ENCODE peak calls at places on chromosome 12, in eight cellular contexts. S is HCT116, O is GM23338, Z is endothelial cell of umbilical vein, U is K562, P is H1, B is GM12878, Q is HepG2. L is an unnamed sample.

GRCh38 chr12:53613821-53614220 is 12.4 kb downstream of the ATF7 start:
- DNase-seq in S (no peak), O (no peak), Z (no peak), U (no peak), P (no peak), B (no peak), Q (no peak), L (no peak)

GRCh38 chr12:93200291-93200917 is 177.3 kb upstream of the NUDT4 start:
- DNase-seq in S (no peak), O (no peak), Z (no peak), U (no peak), P (no peak), B (peak), Q (no peak), L (no peak)

GRCh38 chr12:12979151-12979550 is 20.9 kb downstream of the HEBP1 start:
- DNase-seq in S (no peak), O (no peak), Z (peak), U (no peak), P (no peak), B (no peak), Q (no peak), L (no peak)

GRCh38 chr12:104166465-104166864 is 28.5 kb upstream of the NFYB start:
- DNase-seq in S (no peak), O (no peak), Z (no peak), U (no peak), P (no peak), B (no peak), Q (no peak), L (no peak)

GRCh38 chr12:12107678-12108077 is 36.9 kb downstream of the BCL2L14 start:
- DNase-seq in S (no peak), O (no peak), Z (no peak), U (no peak), P (no peak), B (no peak), Q (no peak), L (no peak)

GRCh38 chr12:60174914-60175313 is 579.1 kb downstream of the SLC16A7 start:
- DNase-seq in S (no peak), O (no peak), Z (no peak), U (no peak), P (no peak), B (no peak), Q (no peak), L (no peak)

GRCh38 chr12:22634883-22635282 is 9.9 kb downstream of the ETNK1 start:
- DNase-seq in S (no peak), O (no peak), Z (no peak), U (no peak), P (no peak), B (no peak), Q (no peak), L (no peak)

GRCh38 chr12:27305673-27306504 is 26.7 kb upstream of the BMAL2 start:
- DNase-seq in S (peak), O (peak), Z (peak), U (no peak), P (no peak), B (no peak), Q (peak), L (peak)

GRCh38 chr12:115455268-115455681 is 771.3 kb upstream of the TBX3 start:
- DNase-seq in S (no peak), O (no peak), Z (no peak), U (no peak), P (no peak), B (no peak), Q (peak), L (no peak)

GRCh38 chr12:2306686-2307249 is 254.0 kb downstream of the CACNA1C start:
- DNase-seq in S (no peak), O (peak), Z (no peak), U (no peak), P (no peak), B (no peak), Q (no peak), L (no peak)
- H3K27ac ChIP-seq in S (no peak), O (no peak), Z (no peak), U (no peak), P (no peak), B (no peak), Q (no peak), L (peak)

DNA sequence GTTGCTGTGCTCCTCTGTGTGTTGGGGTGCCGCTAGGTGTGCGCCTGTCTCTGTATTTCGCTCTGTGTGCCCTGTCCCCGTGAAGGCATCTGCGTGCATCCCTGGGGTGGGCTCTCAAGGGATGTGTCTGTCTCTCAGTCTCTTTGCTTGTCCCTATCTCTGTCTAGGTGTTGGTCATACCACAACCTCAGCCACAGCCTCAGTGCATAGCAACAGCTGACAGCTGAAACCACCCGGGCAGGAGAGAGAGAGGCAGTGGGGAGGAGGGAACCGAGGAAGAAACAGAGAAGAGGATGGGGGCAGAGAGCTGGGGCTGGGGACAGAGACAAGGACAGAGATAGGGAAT is 953 bp upstream of the NXPH4 start:
- DNase-seq in S (no peak), O (no peak), Z (no peak), U (no peak), P (no peak), B (no peak), Q (no peak), L (no peak)
- TF ChIP-seq EZH2 in S (no peak), O (peak), Z (peak), U (peak), P (peak), B (no peak), Q (no peak), L (no peak)

DNA sequence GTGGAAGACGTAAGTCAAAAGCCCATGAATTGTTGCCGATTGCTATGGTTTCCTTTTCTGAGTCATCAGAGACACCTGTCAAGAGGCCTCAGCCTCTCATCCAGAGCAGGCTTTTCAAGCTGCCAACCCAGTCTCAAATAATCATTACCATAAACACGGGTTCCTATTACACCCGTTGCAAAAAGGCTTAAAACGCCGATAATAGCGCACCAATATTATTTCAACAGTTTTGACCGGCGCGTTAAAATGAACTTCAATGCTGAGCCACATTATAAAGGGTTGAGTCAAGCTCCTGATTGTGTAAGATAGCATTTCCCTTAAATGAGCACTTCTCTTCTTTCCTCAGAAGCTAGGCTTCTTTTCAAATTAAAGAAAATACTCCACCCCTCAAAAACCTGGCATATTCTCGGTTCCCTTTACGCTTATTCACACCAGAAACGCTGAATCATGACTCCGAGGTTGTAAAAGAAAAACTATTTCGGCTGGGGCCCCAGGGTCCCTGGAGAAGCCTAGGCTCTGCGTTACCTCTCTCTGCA is 1.4 kb downstream of the TMTC1 start:
- DNase-seq in S (no peak), O (peak), Z (peak), U (no peak), P (no peak), B (no peak), Q (no peak), L (no peak)
- TF ChIP-seq POLR2AphosphoS5 in S (no peak), O (no peak), Z (no peak), U (no peak), P (no peak), B (no peak), Q (no peak), L (no peak)

DNA sequence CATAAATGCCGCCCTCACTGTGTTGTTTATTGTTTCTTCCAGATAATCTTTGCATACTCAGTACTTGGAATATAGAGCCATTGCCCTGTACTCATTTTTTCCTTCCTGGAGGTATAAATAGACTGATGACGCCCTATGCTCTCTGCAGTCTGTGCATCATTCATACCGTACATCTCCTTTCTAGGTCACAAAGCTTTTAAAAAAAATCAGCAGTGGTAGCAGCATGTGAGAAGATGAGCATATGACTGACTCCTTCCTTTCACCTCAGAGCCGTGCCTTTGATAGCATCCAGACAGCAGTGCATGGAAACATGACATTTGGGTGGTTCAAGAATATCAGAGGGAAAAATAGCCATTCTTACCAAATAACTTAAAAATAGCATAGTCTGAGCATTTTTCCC is 77.4 kb downstream of the PDE3A start:
- DNase-seq in S (no peak), O (no peak), Z (no peak), U (no peak), P (no peak), B (no peak), Q (no peak), L (no peak)
- H3K27ac ChIP-seq in S (no peak), O (no peak), Z (no peak), U (no peak), P (no peak), B (no peak), Q (no peak), L (no peak)

GRCh38 chr12:119249441-119249840 is 70.7 kb downstream of the HSPB8 start:
- DNase-seq in S (no peak), O (no peak), Z (no peak), U (no peak), P (no peak), B (no peak), Q (no peak), L (no peak)
- TF ChIP-seq EZH2 in S (no peak), O (no peak), Z (no peak), U (no peak), P (no peak), B (no peak), Q (no peak), L (no peak)

DNA sequence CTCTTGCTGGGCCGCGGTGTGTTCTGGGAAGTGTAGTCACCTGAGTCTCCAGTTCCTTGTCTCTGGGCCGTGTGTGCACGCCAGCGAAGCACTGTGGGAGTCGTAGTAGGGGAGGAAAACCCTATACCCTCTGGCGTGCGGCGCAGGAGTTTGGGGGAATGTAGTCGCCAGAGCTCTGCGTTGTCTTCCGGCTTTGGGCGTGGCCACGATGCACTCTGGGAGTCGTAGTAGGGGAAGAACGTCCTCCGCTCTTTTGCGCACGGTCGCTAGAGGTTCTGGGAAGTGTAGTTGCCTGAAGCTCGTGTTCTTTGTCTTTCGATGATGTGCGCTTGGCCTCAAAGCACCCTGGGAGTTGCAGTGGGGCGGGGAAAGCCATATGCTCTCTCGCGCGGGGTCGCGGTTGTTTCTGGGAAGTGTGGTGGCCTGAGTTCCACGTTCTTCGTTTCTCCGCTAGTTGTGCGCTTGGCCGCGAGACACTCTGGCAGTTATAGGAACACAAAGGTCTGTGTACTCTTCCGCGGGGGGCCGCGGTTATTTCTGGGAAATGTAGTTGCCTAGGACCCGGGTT is 588 bp upstream of the ZNF140 start:
- DNase-seq in S (no peak), O (peak), Z (peak), U (peak), P (peak), B (peak), Q (peak), L (peak)
- TF ChIP-seq POLR2AphosphoS5 in S (no peak), O (no peak), Z (peak), U (peak), P (peak), B (peak), Q (peak), L (no peak)

GRCh38 chr12:47652491-47653234 is 53.2 kb downstream of the RPAP3 start:
- DNase-seq in S (no peak), O (peak), Z (no peak), U (no peak), P (no peak), B (no peak), Q (peak), L (no peak)
- H3K27ac ChIP-seq in S (no peak), O (no peak), Z (no peak), U (no peak), P (no peak), B (no peak), Q (peak), L (peak)

DNA sequence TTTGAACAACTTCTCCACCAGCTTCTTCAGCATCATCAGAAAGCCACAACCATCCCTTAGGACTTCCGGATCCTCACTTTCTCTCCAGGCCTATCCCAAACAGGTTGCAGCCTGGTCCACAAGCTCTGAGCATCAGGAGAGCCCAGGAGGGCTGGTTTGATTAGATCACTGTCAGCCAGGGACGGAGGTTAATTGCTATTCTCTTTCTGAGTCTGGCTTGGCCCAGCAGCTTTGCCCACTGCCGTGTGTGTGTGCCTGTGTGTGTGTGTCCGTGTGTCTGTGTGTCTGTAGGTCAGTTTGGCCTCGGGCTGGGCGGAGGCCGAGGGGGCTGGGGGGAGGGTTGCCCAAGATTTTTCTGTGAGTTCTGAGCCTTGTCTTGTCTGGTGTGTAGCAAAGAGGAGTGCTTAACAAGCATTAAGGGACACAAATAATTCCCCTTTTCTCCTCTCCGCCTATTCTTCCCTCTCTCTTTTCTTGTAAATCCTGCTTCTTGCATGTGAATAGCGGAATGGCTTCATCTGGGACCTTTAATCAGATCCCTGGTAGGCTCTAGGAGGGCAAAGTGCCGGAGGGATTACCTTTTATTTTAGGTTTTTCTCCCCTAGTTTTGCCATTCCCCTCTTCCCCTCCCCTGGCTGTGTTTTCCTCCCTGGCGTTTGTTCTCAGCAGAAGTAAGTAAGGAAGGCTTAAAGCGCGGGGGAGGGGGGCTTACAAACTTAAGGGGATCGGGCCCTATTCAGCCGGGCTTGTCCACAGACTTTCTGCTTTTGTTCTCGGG is 138.2 kb upstream of the LHX5 start:
- DNase-seq in S (no peak), O (peak), Z (no peak), U (no peak), P (peak), B (no peak), Q (no peak), L (no peak)
- TF ChIP-seq EZH2 in S (no peak), O (no peak), Z (no peak), U (no peak), P (no peak), B (no peak), Q (no peak), L (no peak)

GRCh38 chr12:8665729-8666128 is 3.1 kb upstream of the MFAP5 start:
- DNase-seq in S (no peak), O (no peak), Z (no peak), U (no peak), P (no peak), B (no peak), Q (no peak), L (peak)

GRCh38 chr12:8664228-8664963 is 1.8 kb upstream of the MFAP5 start:
- DNase-seq in S (no peak), O (no peak), Z (no peak), U (no peak), P (no peak), B (no peak), Q (no peak), L (no peak)

GRCh38 chr12:8661751-8662150 is 875 bp downstream of the MFAP5 start:
- DNase-seq in S (no peak), O (no peak), Z (no peak), U (no peak), P (no peak), B (no peak), Q (no peak), L (no peak)

GRCh38 chr12:8661016-8661415 is 1.6 kb downstream of the MFAP5 start:
- DNase-seq in S (no peak), O (no peak), Z (peak), U (no peak), P (no peak), B (no peak), Q (no peak), L (no peak)

DNA sequence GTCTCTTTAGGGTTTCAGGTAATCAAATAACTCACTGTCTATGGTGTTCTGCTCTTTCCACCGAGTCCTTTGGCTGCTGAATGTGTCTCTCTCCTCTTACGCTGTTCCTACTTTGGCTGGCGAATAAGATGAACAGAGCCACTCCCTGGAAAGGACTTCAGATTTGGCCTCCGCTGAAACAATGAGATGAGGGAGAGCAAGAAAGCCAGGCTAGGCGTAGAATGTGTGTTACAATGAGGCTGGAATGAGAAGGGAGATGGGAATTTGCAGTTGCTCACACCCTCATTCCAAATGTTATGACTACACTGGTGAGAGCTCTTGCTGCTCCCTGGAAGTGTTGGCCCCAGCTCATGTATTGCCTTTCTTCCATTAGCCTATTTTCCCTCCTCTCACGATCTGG is at the start of gene MFAP5:
- DNase-seq in S (no peak), O (peak), Z (no peak), U (no peak), P (no peak), B (no peak), Q (no peak), L (no peak)
- TF ChIP-seq POLR2AphosphoS5 in S (no peak), O (no peak), Z (no peak), U (no peak), P (no peak), B (no peak), Q (no peak), L (no peak)

L was measured in SK-N-MC.